ENCODE peak calls at places on chromosomes 6 and 20, in four cellular contexts. O is endothelial cell, I is GM23338, Q is neural crest cell. H is an unnamed sample.

GRCh38 chr6:132133734-132134490 is 182.7 kb upstream of the CCN2 start:
- DNase-seq in O (no peak), Q (no peak), I (peak), H (no peak)

GRCh38 chr6:167676000-167676665 is 150.6 kb upstream of the AFDN start:
- DNase-seq in Q (no peak), O (peak), I (no peak), H (no peak)

GRCh38 chr6:137001287-137001976 is 43.3 kb downstream of the IL20RA start:
- DNase-seq in Q (no peak), I (peak), O (no peak), H (no peak)

GRCh38 chr6:131640100-131640499 is 3.0 kb downstream of the ENPP3 start:
- DNase-seq in O (no peak), Q (no peak), I (no peak), H (no peak)

GRCh38 chr6:115404451-115404850 is 656.2 kb downstream of the FRK start:
- DNase-seq in O (no peak), I (no peak), Q (no peak), H (no peak)

GRCh38 chr6:135114355-135115145 is 59.9 kb upstream of the HBS1L start:
- DNase-seq in I (no peak), O (no peak), Q (no peak), H (no peak)

GRCh38 chr6:16804515-16805161 is 43.4 kb upstream of the ATXN1 start:
- DNase-seq in Q (no peak), O (no peak), I (no peak), H (no peak)

GRCh38 chr20:62181808-62182207 is 1.0 kb upstream of the MTG2 start:
- DNase-seq in Q (no peak), O (no peak), I (no peak), H (no peak)

GRCh38 chr6:135451617-135452190 is 45.8 kb downstream of the AHI1 start:
- DNase-seq in I (peak), Q (no peak), O (no peak), H (no peak)

GRCh38 chr20:58794510-58795180 is 56.1 kb downstream of the GNAS-AS1 start:
- DNase-seq in O (no peak), Q (no peak), I (no peak), H (no peak)

GRCh38 chr20:61449916-61450315 is 197.9 kb downstream of the CDH4 start:
- DNase-seq in Q (no peak), O (no peak), I (no peak), H (no peak)

GRCh38 chr6:108117427-108118358 is 43.2 kb upstream of the OSTM1 start:
- DNase-seq in I (peak), O (no peak), Q (no peak), H (no peak)

GRCh38 chr6:61745994-61746393 is 540.0 kb downstream of the KHDRBS2 start:
- DNase-seq in O (no peak), Q (no peak), I (no peak), H (no peak)

GRCh38 chr6:27066381-27066780 is 181.1 kb upstream of the PRSS16 start:
- DNase-seq in I (peak), O (no peak), Q (no peak), H (no peak)

GRCh38 chr6:24064106-24064505 is 61.9 kb upstream of the NRSN1 start:
- DNase-seq in Q (no peak), O (peak), I (peak), H (no peak)

GRCh38 chr6:148761532-148761951 is 14.7 kb downstream of the UST start:
- DNase-seq in Q (no peak), O (no peak), I (no peak), H (no peak)

GRCh38 chr20:54649511-54649962 is 174.1 kb downstream of the DOK5 start:
- DNase-seq in O (peak), Q (peak), I (peak), H (peak)

GRCh38 chr6:34656378-34657036 is 40.1 kb downstream of the ILRUN start:
- DNase-seq in O (no peak), I (no peak), Q (no peak), H (no peak)

GRCh38 chr6:166776571-166776970 is 149.5 kb upstream of the RPS6KA2 start:
- DNase-seq in I (no peak), Q (no peak), O (peak), H (no peak)

GRCh38 chr6:88641178-88641903 is 322.1 kb downstream of the RNGTT start:
- DNase-seq in Q (no peak), O (no peak), I (no peak), H (no peak)

GRCh38 chr6:75422024-75422639 is 71.5 kb downstream of the FILIP1 start:
- DNase-seq in O (no peak), I (no peak), Q (no peak), H (no peak)

GRCh38 chr6:35370124-35370741 is 27.9 kb downstream of the PPARD start:
- DNase-seq in O (no peak), Q (no peak), I (no peak), H (no peak)

GRCh38 chr6:145756170-145756662 is 20.9 kb upstream of the EPM2A start:
- DNase-seq in I (no peak), Q (no peak), O (no peak), H (peak)

GRCh38 chr20:21272279-21272678 is 30.9 kb upstream of the XRN2 start:
- DNase-seq in I (no peak), O (no peak), Q (no peak), H (no peak)

GRCh38 chr6:97501875-97502274 is 218.9 kb upstream of the MMS22L start:
- DNase-seq in Q (no peak), I (no peak), O (no peak), H (no peak)

GRCh38 chr6:113315879-113316278 is 541.3 kb upstream of the MARCKS start:
- DNase-seq in Q (no peak), I (no peak), O (no peak), H (no peak)

GRCh38 chr6:16711551-16712249 is 49.6 kb downstream of the ATXN1 start:
- DNase-seq in I (no peak), O (no peak), Q (no peak), H (no peak)

GRCh38 chr6:133855994-133856393 is 32.9 kb upstream of the TCF21 start:
- DNase-seq in O (no peak), I (peak), Q (no peak), H (no peak)

GRCh38 chr6:133854167-133854632 is 34.7 kb upstream of the TCF21 start:
- DNase-seq in I (peak), O (no peak), Q (no peak), H (no peak)

GRCh38 chr6:133856911-133857310 is 32.0 kb upstream of the TCF21 start:
- DNase-seq in I (no peak), Q (no peak), O (no peak), H (no peak)

GRCh38 chr6:133855599-133855972 is 33.3 kb upstream of the TCF21 start:
- DNase-seq in I (no peak), Q (no peak), O (no peak), H (no peak)

DNA sequence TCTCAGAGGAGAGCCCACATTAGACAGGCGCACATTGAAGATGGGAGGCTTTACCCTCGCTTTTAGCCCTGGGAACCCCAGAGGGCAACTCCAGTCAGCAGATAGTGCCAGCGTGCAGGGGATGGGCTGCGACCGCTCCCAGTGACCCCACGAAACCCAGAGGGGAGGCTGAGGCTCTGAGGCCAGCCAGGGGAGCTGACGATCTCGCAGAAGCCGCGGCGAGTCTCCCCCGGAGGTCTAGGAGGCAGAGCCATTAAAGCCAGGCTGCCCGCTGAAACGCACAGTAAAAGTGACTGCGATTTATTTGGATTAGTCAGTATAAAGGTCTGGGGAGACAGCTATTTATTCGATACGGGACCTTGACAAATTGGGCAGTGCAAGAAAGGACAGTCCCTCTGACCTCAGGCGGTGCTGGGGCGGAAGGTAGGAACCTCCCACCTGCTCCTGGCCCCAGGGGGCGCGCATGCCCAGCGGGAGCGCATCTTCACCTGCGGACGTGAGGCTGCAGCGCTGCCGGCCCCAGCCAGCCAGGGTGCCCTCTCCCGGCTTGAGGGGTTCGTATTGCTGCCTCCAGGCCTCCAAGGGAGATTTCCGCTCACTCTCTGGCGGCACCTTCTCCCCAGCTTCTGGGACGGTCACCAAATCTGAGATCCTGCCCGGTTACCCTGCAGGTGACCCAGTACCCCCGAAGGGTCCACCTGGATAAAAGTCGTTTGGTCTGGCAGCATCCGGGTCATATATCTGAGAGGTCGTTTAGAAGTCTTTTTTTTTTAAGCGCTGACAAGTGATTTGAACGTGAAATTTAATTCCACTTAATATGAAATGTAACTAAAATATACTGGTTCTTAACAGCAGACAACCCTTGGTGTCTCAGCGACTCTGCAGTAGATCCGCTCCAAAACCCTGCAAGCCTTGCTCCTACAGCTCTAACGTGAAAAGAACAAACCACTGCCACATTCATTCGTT is 34.0 kb upstream of the TCF21 start:
- DNase-seq in Q (peak), I (peak), O (peak), H (peak)
- TF ChIP-seq CTCF in Q (no peak), I (peak), O (no peak), H (no peak)

GRCh38 chr6:3902786-3903648 is 53.8 kb downstream of the FAM50B start:
- DNase-seq in I (no peak), Q (no peak), O (no peak), H (no peak)

GRCh38 chr6:3905853-3906190 is 56.6 kb downstream of the FAM50B start:
- DNase-seq in O (no peak), I (peak), Q (no peak), H (no peak)

GRCh38 chr6:3900744-3901351 is 51.7 kb downstream of the FAM50B start:
- DNase-seq in O (no peak), I (no peak), Q (no peak), H (no peak)

GRCh38 chr6:3906191-3907019 is 57.2 kb downstream of the FAM50B start:
- DNase-seq in Q (no peak), I (no peak), O (no peak), H (no peak)

DNA sequence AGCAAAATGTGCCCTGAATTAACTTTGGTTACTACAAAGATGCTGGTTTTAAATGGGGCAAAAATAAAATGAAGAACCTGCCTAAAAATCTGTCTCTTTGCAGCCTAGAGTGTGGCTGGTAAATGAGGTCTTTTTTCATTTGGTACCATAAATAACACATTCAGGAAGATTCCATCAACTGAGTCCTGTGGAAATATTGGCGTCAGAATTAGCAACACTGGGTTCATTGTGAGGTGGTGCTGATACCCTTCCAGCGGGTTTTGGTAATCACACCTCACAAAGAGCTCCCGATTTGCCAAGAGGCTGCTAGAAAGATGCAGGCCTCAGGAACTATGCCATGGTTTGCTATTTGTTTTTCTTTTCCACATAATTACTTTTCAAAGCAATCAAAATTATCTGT is 55.3 kb downstream of the FAM50B start:
- DNase-seq in I (no peak), O (no peak), Q (no peak), H (no peak)
- TF ChIP-seq CTCF in I (no peak), O (no peak), Q (no peak), H (no peak)

GRCh38 chr6:84774174-84775158 is 10.1 kb upstream of the TBX18 start:
- DNase-seq in O (peak), Q (peak), I (peak), H (peak)
- TF ChIP-seq CTCF in O (peak), Q (peak), I (peak), H (peak)

DNA sequence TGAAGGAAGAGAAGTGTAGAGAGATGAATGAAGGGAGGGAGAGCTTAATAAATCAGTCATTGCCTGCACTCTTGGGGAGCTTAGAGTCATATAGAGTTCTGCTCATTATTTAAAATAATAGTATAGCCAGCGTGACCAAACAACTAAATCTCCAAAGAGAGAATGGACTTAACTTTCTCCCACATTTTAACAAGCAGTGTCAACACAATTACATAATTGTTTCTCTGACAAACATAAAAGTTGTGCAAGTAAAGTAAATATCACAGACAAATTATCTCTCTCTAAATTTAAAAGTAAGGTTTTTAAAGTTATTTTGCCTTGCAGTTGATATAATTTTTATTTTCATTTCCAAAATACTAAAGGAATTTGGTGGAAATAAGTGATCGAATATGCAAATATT is 67.9 kb downstream of the KIF6 start:
- DNase-seq in Q (no peak), I (no peak), O (no peak), H (no peak)
- TF ChIP-seq CTCF in Q (no peak), I (no peak), O (no peak), H (no peak)

DNA sequence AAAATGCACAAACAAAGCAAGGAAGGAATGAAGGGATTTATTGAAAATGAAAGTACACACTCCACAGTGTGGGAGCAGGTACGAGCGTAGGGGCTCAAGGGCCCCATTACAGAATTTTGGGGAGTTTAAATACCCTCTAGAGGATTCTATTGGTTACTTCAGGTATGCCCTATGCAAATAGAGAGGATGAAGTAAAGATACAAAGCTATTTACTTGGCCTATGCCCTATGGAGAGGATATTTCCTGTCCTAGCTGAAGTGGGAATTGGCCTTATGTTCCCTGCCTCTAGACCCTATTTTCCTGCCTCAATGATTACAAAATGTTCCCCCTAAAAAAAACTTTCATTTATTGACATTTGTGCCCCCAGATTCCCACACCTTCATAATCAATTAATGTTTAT is 59.7 kb upstream of the ASIP start:
- DNase-seq in I (no peak), Q (no peak), O (no peak), H (no peak)
- TF ChIP-seq CTCF in I (no peak), Q (no peak), O (no peak), H (no peak)

GRCh38 chr20:2738331-2738730 is 45.8 kb downstream of the EBF4 start:
- DNase-seq in O (no peak), Q (no peak), I (no peak), H (no peak)
- TF ChIP-seq CTCF in O (no peak), Q (no peak), I (no peak), H (no peak)